ENCODE peak calls at places on chromosomes 16 and 17, in six cellular contexts. U is CD8-positive, alpha-beta T cell; E is H9; X is transverse colon; J is upper lobe of right lung; O is left lung. D is an unnamed sample.

GRCh38 chr16:15643453-15644305 is 725 bp upstream of the MARF1 start:
- DNase-seq in X (peak), J (no peak), O (no peak), U (no peak), E (no peak), D (no peak)

GRCh38 chr16:89921699-89922476 is 1.3 kb upstream of the TUBB3 start:
- DNase-seq in O (peak), U (no peak), J (peak), E (peak), X (peak), D (no peak)

GRCh38 chr17:80327518-80327917 is 66.9 kb downstream of the RNF213 start:
- DNase-seq in E (no peak), O (no peak), J (peak), X (no peak), U (no peak), D (no peak)

GRCh38 chr17:28492352-28493310 is 13.5 kb upstream of the FOXN1 start:
- DNase-seq in O (no peak), U (no peak), E (no peak), J (no peak), X (no peak), D (no peak)

GRCh38 chr16:56408379-56409098 is 16.8 kb downstream of the AMFR start:
- DNase-seq in J (no peak), U (no peak), X (peak), E (no peak), O (no peak), D (no peak)

GRCh38 chr17:22272363-22273146 is 580.2 kb downstream of the KCNJ18 start:
- DNase-seq in J (peak), O (no peak), U (no peak), X (no peak), E (no peak), D (no peak)

GRCh38 chr16:57041182-57042156 is 50.9 kb upstream of the CPNE2 start:
- DNase-seq in X (peak), E (no peak), O (no peak), J (no peak), U (peak), D (no peak)

GRCh38 chr16:8990445-8990844 is 26.7 kb upstream of the USP7 start:
- DNase-seq in U (no peak), X (no peak), O (no peak), J (no peak), E (no peak), D (no peak)

GRCh38 chr16:73047536-73048291 is at the start of gene ZFHX3:
- DNase-seq in J (peak), X (peak), E (peak), O (peak), U (no peak), D (no peak)

GRCh38 chr16:78763821-78764440 is 664.5 kb downstream of the WWOX start:
- DNase-seq in J (no peak), O (no peak), E (no peak), X (no peak), U (no peak), D (no peak)

GRCh38 chr17:37786481-37786880 is 41.6 kb upstream of the HNF1B start:
- DNase-seq in U (no peak), O (no peak), E (no peak), J (no peak), X (no peak), D (no peak)

GRCh38 chr17:75625813-75626486 is 7.3 kb upstream of the SMIM5 start:
- DNase-seq in O (no peak), X (no peak), E (peak), J (no peak), U (no peak), D (peak)

GRCh38 chr17:18176152-18176551 is 7.5 kb upstream of the ALKBH5 start:
- DNase-seq in J (no peak), U (no peak), O (no peak), E (no peak), X (no peak), D (no peak)

GRCh38 chr16:1150511-1150982 is 2.4 kb upstream of the CACNA1H start:
- DNase-seq in E (peak), J (no peak), U (no peak), O (no peak), X (no peak), D (no peak)

GRCh38 chr17:64186171-64187092 is 56.5 kb upstream of the ERN1 start:
- DNase-seq in O (no peak), E (no peak), J (no peak), X (no peak), U (no peak), D (no peak)

GRCh38 chr17:7530294-7530900 is 18.5 kb upstream of the TNFSF12 start:
- DNase-seq in U (no peak), E (no peak), O (no peak), J (no peak), X (no peak), D (no peak)

DNA sequence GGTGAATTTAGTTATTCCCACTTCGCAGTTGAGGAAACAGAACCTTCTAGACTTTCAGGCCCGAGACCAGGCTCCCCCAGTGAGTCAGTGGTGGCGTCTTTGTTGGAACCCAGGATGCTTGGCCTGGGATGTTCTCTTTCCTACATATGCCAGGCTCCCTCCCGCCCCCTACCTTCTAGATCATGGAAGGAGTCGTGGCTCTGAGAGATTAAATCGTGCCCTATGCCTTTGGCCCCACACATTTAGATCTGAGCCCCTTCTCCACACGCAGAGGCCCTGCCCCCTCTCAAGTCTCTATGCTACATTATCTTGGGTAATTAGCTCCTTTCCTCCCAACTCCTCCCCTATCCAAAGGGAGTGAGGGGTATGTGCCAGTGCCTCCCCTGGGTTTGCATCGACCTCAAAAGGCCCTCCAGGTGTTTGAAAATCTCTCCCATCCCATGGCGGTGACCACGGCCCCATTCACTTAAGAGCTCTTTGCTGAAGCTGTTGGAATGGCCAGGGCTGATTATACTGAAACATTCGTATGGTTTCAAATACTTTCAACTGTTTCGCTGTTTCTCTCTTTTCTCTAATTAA is 3.0 kb downstream of the NGFR start:
- DNase-seq in O (no peak), J (no peak), U (no peak), X (no peak), E (peak), D (no peak)
- TF ChIP-seq CTCF in O (no peak), J (no peak), U (no peak), X (no peak), E (peak), D (no peak)

DNA sequence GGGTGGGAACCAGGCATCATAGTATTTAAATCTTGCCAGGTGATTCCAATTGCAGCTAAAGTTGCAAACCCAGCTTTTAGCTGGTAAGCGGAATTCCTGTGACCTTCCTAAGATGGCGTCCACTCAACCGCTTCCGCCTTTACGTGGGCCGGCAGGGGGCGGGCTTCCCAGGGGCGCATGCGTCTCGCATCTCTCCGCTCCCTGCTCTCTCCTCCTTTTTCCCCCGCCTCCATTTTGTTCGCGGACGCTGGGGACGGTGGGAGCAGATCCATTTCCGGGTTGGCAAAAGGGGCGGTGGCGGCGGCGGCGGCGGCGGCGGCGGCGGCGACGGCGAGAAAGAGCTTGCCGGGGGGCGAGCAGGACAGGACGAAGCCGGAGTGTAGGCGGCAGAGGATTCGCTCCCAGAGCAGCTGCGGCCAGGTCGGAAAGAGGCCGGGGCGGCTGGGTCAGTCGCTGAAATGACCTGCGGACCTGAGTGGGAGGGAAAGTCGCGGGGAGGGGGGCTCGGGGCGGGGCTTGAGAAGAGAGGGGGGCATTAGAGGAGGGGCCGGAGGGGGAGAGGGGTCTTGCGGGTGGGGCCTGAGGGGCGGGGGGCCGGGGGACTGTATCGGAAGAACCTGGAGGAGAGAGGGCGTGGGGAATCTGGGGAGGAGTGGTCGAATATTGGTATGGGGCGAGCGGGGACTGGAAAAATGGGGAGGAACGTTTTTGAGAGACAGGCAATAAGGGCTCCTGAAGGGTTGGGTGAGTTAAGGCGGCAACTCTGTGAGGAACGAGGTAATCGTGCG is at the start of gene WIPF2:
- DNase-seq in U (peak), O (peak), J (peak), E (peak), X (peak), D (peak)
- TF ChIP-seq CTCF in U (peak), O (peak), J (peak), E (peak), X (peak), D (peak)

GRCh38 chr17:45060824-45061605 is at the start of gene NMT1:
- DNase-seq in O (peak), J (peak), E (peak), U (peak), X (peak), D (peak)
- TF ChIP-seq CTCF in O (no peak), J (no peak), E (no peak), U (no peak), X (no peak), D (no peak)

GRCh38 chr17:77019955-77020379 is 120.8 kb upstream of the SEC14L1 start:
- DNase-seq in E (peak), J (no peak), U (no peak), X (no peak), O (no peak), D (no peak)
- TF ChIP-seq CTCF in E (no peak), J (no peak), U (no peak), X (no peak), O (no peak), D (no peak)

GRCh38 chr17:30164531-30164930 is 47.9 kb downstream of the NSRP1 start:
- DNase-seq in O (no peak), E (no peak), X (no peak), U (no peak), J (no peak), D (no peak)
- TF ChIP-seq CTCF in O (no peak), E (no peak), X (no peak), U (no peak), J (no peak), D (no peak)

DNA sequence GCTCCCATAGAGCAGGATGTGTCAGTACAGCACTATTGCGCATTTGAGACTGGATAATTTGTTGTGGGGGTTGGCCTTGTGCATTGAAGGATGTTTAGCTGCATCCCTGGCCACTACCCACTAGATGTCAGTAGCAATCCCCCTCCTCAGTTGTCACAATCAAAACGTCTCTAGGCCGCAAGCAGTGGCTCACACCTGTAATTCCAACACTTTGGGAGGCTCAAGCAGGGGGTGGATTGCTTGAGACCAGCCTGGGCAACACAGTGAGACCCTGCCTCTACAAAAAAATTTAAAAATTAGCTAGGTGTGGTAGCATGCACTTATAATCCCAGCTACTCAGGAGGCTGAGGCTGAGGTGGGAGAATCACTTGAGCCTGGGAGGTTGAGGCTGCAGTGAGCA is 48.4 kb downstream of the CENPV start:
- DNase-seq in E (peak), O (no peak), U (no peak), X (no peak), J (no peak), D (no peak)
- TF ChIP-seq CTCF in E (peak), O (no peak), U (peak), X (no peak), J (no peak), D (peak)